ENCODE peak calls at places on chromosome 6, in six cellular contexts. One of them, this sample, is unnamed. For H3K4me1, the result is how much of the 10 kb centered on the place peaks cover.

GRCh38 chr6:36033935-36034334 is 6.3 kb downstream of the MAPK14 start:
- DNase-seq in A549: no peak
- DNase-seq in body of pancreas: no peak
- DNase-seq in IMR-90: peak
- DNase-seq in HepG2: no peak
- DNase-seq in sigmoid colon: no peak
- DNase-seq in this sample: no peak

GRCh38 chr6:130679684-130680083 is 147.5 kb upstream of the SMLR1 start:
- DNase-seq in A549: no peak
- DNase-seq in body of pancreas: no peak
- DNase-seq in IMR-90: no peak
- DNase-seq in HepG2: no peak
- DNase-seq in sigmoid colon: no peak
- DNase-seq in this sample: no peak

GRCh38 chr6:20292905-20293304 is 80.6 kb upstream of the MBOAT1 start:
- DNase-seq in A549: no peak
- DNase-seq in body of pancreas: no peak
- DNase-seq in IMR-90: no peak
- DNase-seq in HepG2: no peak
- DNase-seq in sigmoid colon: no peak
- DNase-seq in this sample: no peak

GRCh38 chr6:139370047-139370706 is 4.3 kb downstream of the CITED2 start:
- DNase-seq in A549: no peak
- DNase-seq in body of pancreas: peak
- DNase-seq in IMR-90: peak
- DNase-seq in HepG2: peak
- DNase-seq in sigmoid colon: no peak
- DNase-seq in this sample: no peak

GRCh38 chr6:27694547-27694874 is 217.7 kb downstream of the OR2B2 start:
- DNase-seq in A549: no peak
- DNase-seq in body of pancreas: no peak
- DNase-seq in IMR-90: no peak
- DNase-seq in HepG2: no peak
- DNase-seq in sigmoid colon: no peak
- DNase-seq in this sample: no peak

GRCh38 chr6:142633317-142633716 is 311.7 kb downstream of the HIVEP2 start:
- DNase-seq in A549: no peak
- DNase-seq in body of pancreas: no peak
- DNase-seq in IMR-90: no peak
- DNase-seq in HepG2: no peak
- DNase-seq in sigmoid colon: no peak
- DNase-seq in this sample: no peak

GRCh38 chr6:170198298-170198697 is 92.6 kb downstream of the DLL1 start:
- DNase-seq in A549: no peak
- DNase-seq in body of pancreas: no peak
- DNase-seq in IMR-90: no peak
- DNase-seq in HepG2: no peak
- DNase-seq in sigmoid colon: no peak
- DNase-seq in this sample: no peak

GRCh38 chr6:28710466-28711191 is 184.9 kb downstream of the GPX5 start:
- DNase-seq in A549: peak
- DNase-seq in body of pancreas: no peak
- DNase-seq in IMR-90: peak
- DNase-seq in HepG2: peak
- DNase-seq in sigmoid colon: no peak
- DNase-seq in this sample: no peak

GRCh38 chr6:110618591-110619267 is 142.3 kb upstream of the SLC22A16 start:
- DNase-seq in A549: no peak
- DNase-seq in body of pancreas: no peak
- DNase-seq in IMR-90: peak
- DNase-seq in HepG2: peak
- DNase-seq in sigmoid colon: no peak
- DNase-seq in this sample: no peak

GRCh38 chr6:158686311-158686710 is 36.5 kb downstream of the SYTL3 start:
- DNase-seq in A549: no peak
- DNase-seq in body of pancreas: no peak
- DNase-seq in IMR-90: no peak
- DNase-seq in HepG2: no peak
- DNase-seq in sigmoid colon: no peak
- DNase-seq in this sample: no peak

GRCh38 chr6:142883011-142883410 is 62.0 kb downstream of the HIVEP2 start:
- DNase-seq in A549: no peak
- DNase-seq in body of pancreas: no peak
- DNase-seq in IMR-90: peak
- DNase-seq in HepG2: no peak
- DNase-seq in sigmoid colon: no peak
- DNase-seq in this sample: no peak

GRCh38 chr6:87319271-87319987 is 3.0 kb upstream of the SMIM8 start:
- DNase-seq in A549: no peak
- DNase-seq in body of pancreas: no peak
- DNase-seq in IMR-90: no peak
- DNase-seq in HepG2: no peak
- DNase-seq in sigmoid colon: no peak
- DNase-seq in this sample: no peak

DNA sequence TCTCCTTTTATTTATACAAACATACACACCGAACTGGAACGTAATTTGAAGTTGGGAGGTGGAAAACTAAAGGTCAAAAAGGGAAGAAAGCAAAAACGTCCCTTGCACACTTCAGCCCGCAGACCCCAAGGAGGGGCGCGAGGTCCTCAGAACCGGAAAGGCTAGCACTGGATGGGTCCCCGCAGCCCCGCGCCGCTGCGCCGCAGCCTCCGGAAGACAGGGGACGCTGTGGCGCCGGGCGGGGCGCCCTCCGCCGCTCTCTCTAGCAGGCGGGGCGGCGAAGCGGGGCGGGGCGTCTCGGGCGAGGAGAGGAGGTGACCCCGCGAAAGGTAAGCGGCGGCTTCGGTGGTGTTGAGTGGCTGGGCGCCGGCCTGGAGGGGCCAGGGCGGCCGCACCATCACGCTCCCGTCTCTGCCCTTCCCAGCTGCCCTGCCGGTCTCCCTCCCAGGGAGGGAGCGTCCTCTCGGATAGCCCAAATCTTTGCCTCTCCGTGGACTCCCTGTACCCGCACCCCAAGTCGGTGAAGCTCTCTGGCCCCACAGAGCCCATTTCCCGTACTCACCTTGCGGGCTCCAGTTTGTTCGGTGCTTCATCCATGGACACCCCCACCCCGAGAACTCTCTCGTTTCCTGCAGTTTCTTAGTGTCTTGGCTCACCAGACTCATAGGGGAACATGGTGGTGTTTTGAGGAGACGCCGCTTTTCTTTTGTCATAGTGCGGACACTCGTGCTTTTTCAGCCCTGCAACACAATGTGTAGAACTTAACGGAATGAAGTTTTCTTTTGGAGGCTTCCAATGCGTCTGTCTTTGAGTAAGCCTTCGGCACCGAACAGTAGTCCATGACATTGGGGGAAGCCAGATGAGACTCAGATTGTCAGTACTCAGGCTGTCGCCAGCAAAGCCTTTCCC is at the start of gene SMIM8:
- DNase-seq in A549: peak
- DNase-seq in body of pancreas: peak
- DNase-seq in IMR-90: peak
- DNase-seq in HepG2: peak
- DNase-seq in sigmoid colon: peak
- DNase-seq in this sample: peak
- TF ChIP-seq POLR2A in A549: peak
- TF ChIP-seq POLR2A in body of pancreas: peak
- TF ChIP-seq POLR2A in IMR-90: no peak
- TF ChIP-seq POLR2A in HepG2: peak
- TF ChIP-seq POLR2A in sigmoid colon: peak
- TF ChIP-seq POLR2A in this sample: peak

DNA sequence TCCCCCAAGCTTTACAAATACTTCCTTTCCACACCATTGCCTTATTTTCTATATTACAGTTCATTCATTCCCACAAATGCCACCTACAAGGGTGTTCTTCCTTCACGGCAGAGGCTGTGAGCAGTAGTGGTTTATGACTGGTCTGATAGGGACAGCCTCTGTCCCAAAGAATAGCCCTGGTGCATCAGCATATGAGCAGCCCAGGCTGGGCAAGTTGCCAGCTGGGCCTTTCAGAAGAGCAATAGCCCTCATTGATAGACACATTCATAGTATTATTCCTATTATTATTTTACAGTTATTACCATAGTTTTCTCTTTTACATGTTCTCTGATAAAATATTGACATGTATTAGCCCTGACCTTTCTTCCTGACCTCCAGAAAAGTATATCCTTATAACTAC is 149.9 kb downstream of the MMS22L start:
- DNase-seq in A549: no peak
- DNase-seq in body of pancreas: no peak
- DNase-seq in IMR-90: no peak
- DNase-seq in HepG2: no peak
- DNase-seq in sigmoid colon: no peak
- DNase-seq in this sample: no peak
- H3K4me1 ChIP-seq in A549: under half
- H3K4me1 ChIP-seq in body of pancreas: under half
- H3K4me1 ChIP-seq in IMR-90: under half
- H3K4me1 ChIP-seq in HepG2: under half
- H3K4me1 ChIP-seq in sigmoid colon: under half
- H3K4me1 ChIP-seq in this sample: under half

GRCh38 chr6:85404497-85405174 is 45.2 kb upstream of the NT5E start:
- DNase-seq in A549: peak
- DNase-seq in body of pancreas: peak
- DNase-seq in IMR-90: peak
- DNase-seq in HepG2: peak
- DNase-seq in sigmoid colon: no peak
- DNase-seq in this sample: no peak
- H3K27ac ChIP-seq in A549: peak
- H3K27ac ChIP-seq in body of pancreas: peak
- H3K27ac ChIP-seq in IMR-90: peak
- H3K27ac ChIP-seq in HepG2: peak
- H3K27ac ChIP-seq in sigmoid colon: no peak
- H3K27ac ChIP-seq in this sample: peak

GRCh38 chr6:73516712-73517489 is 3.9 kb downstream of the EEF1A1 start:
- DNase-seq in A549: no peak
- DNase-seq in body of pancreas: no peak
- DNase-seq in IMR-90: peak
- DNase-seq in HepG2: no peak
- DNase-seq in sigmoid colon: no peak
- DNase-seq in this sample: no peak
- TF ChIP-seq POLR2A in A549: no peak
- TF ChIP-seq POLR2A in body of pancreas: no peak
- TF ChIP-seq POLR2A in IMR-90: peak
- TF ChIP-seq POLR2A in HepG2: peak
- TF ChIP-seq POLR2A in sigmoid colon: no peak
- TF ChIP-seq POLR2A in this sample: peak

DNA sequence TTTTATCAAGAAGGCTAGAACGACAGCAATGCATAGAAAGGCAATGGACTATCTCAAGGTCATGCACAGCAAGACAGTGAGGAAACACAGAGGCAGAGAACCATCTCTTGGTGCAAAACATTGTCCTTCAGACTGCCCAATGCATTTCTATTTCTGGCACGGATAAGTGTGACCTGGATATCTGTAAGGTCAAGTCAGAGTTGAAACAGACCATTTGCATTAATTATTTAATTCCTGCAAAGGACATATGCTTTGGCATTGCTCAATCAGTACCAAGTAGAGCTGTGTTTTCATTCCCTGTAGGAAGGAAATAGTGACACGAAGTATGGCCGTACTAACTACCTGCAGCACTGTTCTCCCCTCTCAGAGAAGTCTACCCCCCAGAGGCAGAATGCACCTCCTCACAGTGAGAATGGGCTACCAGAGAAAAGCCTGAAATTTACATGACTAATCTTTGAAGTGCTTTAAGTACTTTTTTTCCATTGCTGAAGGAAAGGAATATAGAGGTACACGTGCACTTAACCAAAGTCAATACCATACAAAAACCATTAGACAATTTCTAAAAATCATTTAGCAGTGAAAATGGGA is 32.1 kb upstream of the GSTA4 start:
- DNase-seq in A549: no peak
- DNase-seq in body of pancreas: no peak
- DNase-seq in IMR-90: no peak
- DNase-seq in HepG2: no peak
- DNase-seq in sigmoid colon: no peak
- DNase-seq in this sample: no peak
- H3K4me1 ChIP-seq in A549: under half
- H3K4me1 ChIP-seq in body of pancreas: under half
- H3K4me1 ChIP-seq in IMR-90: under half
- H3K4me1 ChIP-seq in HepG2: under half
- H3K4me1 ChIP-seq in sigmoid colon: under half
- H3K4me1 ChIP-seq in this sample: under half

DNA sequence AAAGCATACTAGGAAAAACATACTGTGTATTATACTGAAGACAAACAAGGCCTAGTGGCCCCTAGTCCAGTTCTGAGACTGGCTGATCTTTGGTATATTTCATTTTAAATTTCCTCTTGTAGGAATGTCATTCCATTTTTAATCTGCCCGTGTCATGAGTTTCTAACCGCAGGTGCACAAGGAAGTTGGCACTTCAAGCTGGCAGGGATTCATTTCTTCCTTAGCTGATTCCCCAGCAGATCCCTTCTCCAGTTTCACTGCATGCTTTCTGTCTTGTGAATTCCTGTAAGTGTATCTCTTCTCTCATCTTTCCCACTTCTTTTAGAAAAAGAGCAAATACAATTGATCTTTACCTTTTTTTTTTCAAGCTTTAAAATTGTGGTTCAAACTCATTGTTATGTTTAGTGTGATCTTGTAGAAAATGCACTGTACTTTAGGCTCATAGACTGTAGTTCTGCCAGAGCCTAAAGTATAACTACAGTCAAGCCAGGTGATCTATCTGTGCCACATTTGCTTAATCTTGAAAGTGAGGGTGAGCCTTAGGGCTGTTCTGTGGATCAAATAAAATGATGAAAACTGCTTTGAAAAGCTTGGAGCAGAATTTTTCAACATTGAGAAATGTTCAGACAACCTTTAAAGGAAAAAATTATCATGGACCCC is 37.0 kb downstream of the RNF217 start:
- DNase-seq in A549: no peak
- DNase-seq in body of pancreas: peak
- DNase-seq in IMR-90: no peak
- DNase-seq in HepG2: no peak
- DNase-seq in sigmoid colon: no peak
- DNase-seq in this sample: no peak
- H3K27ac ChIP-seq in A549: peak
- H3K27ac ChIP-seq in body of pancreas: no peak
- H3K27ac ChIP-seq in IMR-90: no peak
- H3K27ac ChIP-seq in HepG2: no peak
- H3K27ac ChIP-seq in sigmoid colon: peak
- H3K27ac ChIP-seq in this sample: no peak

DNA sequence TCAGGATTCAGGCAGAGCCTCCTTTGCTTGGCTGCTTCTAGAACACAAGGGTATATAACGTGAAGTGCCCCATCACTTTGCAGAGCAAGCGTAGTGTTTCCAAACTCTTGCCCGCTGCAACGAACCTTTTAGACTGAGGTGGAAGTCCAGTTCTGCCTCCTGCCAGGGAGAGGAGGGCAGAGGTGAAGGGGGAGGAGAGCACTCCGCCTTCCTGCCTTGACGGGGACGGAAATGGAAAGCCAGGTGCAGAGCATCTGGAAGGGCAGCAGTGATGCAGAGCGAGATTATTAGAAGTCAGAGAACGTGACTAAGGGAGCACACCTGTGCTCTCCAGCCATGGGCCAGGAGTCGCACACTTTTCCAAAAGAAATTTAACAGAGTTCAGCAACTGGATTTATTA is 63.4 kb downstream of the RREB1 start:
- DNase-seq in A549: no peak
- DNase-seq in body of pancreas: peak
- DNase-seq in IMR-90: no peak
- DNase-seq in HepG2: peak
- DNase-seq in sigmoid colon: no peak
- DNase-seq in this sample: peak
- TF ChIP-seq POLR2A in A549: no peak
- TF ChIP-seq POLR2A in body of pancreas: no peak
- TF ChIP-seq POLR2A in IMR-90: no peak
- TF ChIP-seq POLR2A in HepG2: no peak
- TF ChIP-seq POLR2A in sigmoid colon: no peak
- TF ChIP-seq POLR2A in this sample: no peak